ENCODE peak calls at places on chromosomes 3 and 15, in nine cellular contexts. D is foreskin fibroblast; S is fibroblast of lung; B is GM13976; C is activated B cell treated with CpG ODN at 0.5 μM for 24 hours; T is cardiac fibroblast; A is HepG2; N is CD4-positive, alpha-beta T cell; J is MCF 10A. V is an unnamed sample.

GRCh38 chr3:125141596-125142417 is 70.7 kb downstream of the SLC12A8 start:
- DNase-seq in T (peak), B (peak), S (peak), A (no peak), J (no peak), D (no peak), C (peak), N (peak), V (peak)

GRCh38 chr3:148042663-148043445 is 633.7 kb downstream of the ZIC1 start:
- DNase-seq in A (no peak), C (no peak), N (no peak), D (peak), J (no peak), T (peak), S (peak), B (no peak), V (no peak)

GRCh38 chr15:40843885-40844542 is at the start of gene SPINT1:
- DNase-seq in D (no peak), N (peak), B (peak), J (peak), A (no peak), C (peak), S (no peak), T (no peak), V (no peak)

GRCh38 chr3:155664922-155665695 is 79.8 kb downstream of the PLCH1 start:
- DNase-seq in T (peak), C (no peak), J (peak), S (peak), D (peak), B (no peak), A (peak), N (no peak), V (no peak)

GRCh38 chr15:89116404-89116803 is 28.1 kb downstream of the ABHD2 start:
- DNase-seq in D (no peak), T (peak), N (no peak), A (no peak), B (no peak), J (no peak), S (no peak), C (no peak), V (no peak)

GRCh38 chr15:72112111-72112510 is 5.8 kb downstream of the MYO9A start:
- DNase-seq in J (no peak), S (peak), N (no peak), D (no peak), C (no peak), B (no peak), A (no peak), T (peak), V (no peak)

GRCh38 chr15:58520936-58521292 is 89.1 kb downstream of the LIPC start:
- DNase-seq in D (no peak), C (no peak), S (no peak), J (no peak), A (no peak), B (no peak), N (no peak), T (no peak), V (no peak)

GRCh38 chr3:127121221-127121647 is 71.7 kb upstream of the PRR23E start:
- DNase-seq in J (no peak), S (no peak), A (no peak), N (no peak), B (no peak), T (no peak), D (no peak), C (no peak), V (no peak)

DNA sequence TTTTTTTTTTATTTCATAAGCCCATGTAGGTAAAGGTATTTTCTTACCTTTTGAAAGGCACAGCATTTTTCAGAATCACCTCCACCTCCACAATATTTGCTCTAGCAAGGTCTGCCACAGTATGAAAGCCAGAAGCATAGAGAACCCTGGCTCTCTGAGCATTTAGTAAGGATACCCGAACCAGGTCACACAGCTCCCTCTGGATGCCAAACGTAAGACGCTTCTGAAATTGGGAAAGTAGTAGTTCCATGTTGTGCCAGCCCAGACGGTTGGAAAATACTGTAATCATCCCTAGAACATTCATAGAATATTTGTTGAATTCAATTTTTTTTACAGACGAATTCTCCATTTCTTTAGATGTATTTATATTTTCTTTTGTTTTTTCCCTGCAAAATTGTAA is 52.4 kb downstream of the POLQ start:
- DNase-seq in T (no peak), S (peak), J (no peak), N (no peak), B (no peak), C (no peak), A (no peak), D (no peak), V (no peak)
- TF ChIP-seq CTCF in T (no peak), S (peak), J (no peak), N (no peak), B (no peak), C (no peak), A (no peak), D (no peak), V (no peak)

GRCh38 chr3:122858373-122858772 is 63.5 kb downstream of the SLC49A4 start:
- DNase-seq in N (no peak), B (no peak), D (peak), T (peak), A (peak), C (no peak), S (peak), J (peak), V (no peak)
- TF ChIP-seq CTCF in N (no peak), B (no peak), D (peak), T (peak), A (peak), C (no peak), S (peak), J (peak), V (no peak)

GRCh38 chr3:117193390-117193789 is 483.8 kb downstream of the TUSC7 start:
- DNase-seq in A (no peak), D (peak), N (no peak), B (no peak), J (peak), C (no peak), T (peak), S (no peak), V (no peak)
- TF ChIP-seq CTCF in A (no peak), D (peak), N (no peak), B (no peak), J (no peak), C (no peak), T (peak), S (no peak), V (no peak)

GRCh38 chr15:70967646-70968045 is 75.0 kb downstream of the LRRC49 start:
- DNase-seq in T (no peak), C (no peak), N (no peak), A (no peak), S (no peak), B (no peak), J (no peak), D (no peak), V (no peak)
- TF ChIP-seq CTCF in T (no peak), C (no peak), N (no peak), A (no peak), S (no peak), B (no peak), J (no peak), D (no peak), V (no peak)

GRCh38 chr3:46214751-46215352 is 6.7 kb upstream of the CCR1 start:
- DNase-seq in N (no peak), D (no peak), T (no peak), B (no peak), J (no peak), C (no peak), A (no peak), S (peak), V (no peak)
- TF ChIP-seq CTCF in N (no peak), D (no peak), T (peak), B (peak), J (peak), C (no peak), A (peak), S (peak), V (no peak)

DNA sequence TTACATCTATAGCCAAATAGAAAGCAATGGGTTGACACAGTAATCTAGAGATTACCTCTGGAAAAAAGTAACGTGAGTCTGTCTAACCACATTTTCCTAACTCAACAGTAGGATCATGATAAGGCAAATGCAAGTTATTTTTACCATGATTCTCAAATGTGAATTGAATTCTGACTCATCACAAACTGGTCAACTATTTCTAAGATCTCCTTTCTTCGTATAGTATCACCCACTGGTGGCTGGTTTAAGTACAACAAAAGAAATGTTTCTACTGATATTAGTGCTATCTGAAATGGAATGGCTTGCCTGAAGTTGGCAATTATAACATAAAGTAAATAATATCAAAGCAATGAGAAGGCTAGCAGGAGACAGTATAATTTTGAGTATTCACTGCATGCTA is 102.2 kb downstream of the ABI3BP start:
- DNase-seq in D (no peak), C (no peak), A (no peak), N (no peak), S (peak), B (no peak), T (peak), J (peak), V (no peak)
- TF ChIP-seq CTCF in D (peak), C (no peak), A (no peak), N (no peak), S (no peak), B (no peak), T (peak), J (peak), V (no peak)

GRCh38 chr3:60839242-60839641 is 412.0 kb downstream of the FHIT start:
- DNase-seq in C (no peak), B (no peak), A (no peak), S (peak), T (no peak), J (no peak), D (no peak), N (no peak), V (no peak)
- TF ChIP-seq CTCF in C (no peak), B (no peak), A (peak), S (no peak), T (no peak), J (no peak), D (no peak), N (no peak), V (no peak)

DNA sequence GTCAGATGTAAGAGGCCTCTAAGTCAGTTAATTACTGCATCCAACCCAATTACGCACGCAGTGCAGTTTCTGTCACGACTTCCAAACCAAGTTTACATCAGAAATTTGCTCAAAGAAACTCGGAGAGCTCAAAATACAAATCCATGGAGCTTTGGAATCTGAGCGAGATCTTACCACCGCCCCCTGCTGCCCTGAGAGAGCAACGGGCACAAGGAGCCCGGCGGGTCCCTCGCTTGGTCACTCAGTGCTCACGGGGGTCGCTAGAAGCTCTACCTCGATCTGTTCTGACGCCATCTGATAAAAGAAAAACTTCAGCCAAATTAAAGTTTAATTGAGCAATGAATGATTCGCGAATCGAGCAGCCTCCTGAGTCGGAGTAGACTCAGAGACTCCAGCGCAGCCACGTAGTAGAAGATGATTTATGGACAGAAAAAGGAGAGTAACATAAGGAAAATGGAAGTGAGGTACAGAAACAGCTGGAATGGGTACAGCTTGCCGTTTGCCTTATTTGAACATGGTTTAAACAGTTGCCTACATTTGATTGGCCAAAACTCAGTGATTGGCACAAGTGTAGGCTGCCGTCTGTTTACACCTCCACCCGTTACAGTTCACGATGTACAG is 232.7 kb upstream of the ATP10A start:
- DNase-seq in B (no peak), D (no peak), J (no peak), A (no peak), C (no peak), T (no peak), N (no peak), S (no peak), V (no peak)
- TF ChIP-seq CTCF in B (no peak), D (peak), J (no peak), A (peak), C (no peak), T (peak), N (peak), S (no peak), V (peak)

GRCh38 chr15:59642351-59642750 is 15.0 kb downstream of the GTF2A2 start:
- DNase-seq in B (no peak), N (no peak), A (no peak), D (no peak), S (peak), C (no peak), J (no peak), T (no peak), V (no peak)
- TF ChIP-seq CTCF in B (no peak), N (no peak), A (no peak), D (no peak), S (no peak), C (no peak), J (no peak), T (peak), V (no peak)

V was measured in natural killer cell.